ENCODE peak calls at places on chromosome 6, in nine cellular contexts. F is prostate gland, L is endothelial cell of umbilical vein, U is IMR-90, A is transverse colon, B is right lobe of liver, J is HCT116, C is stomach, Y is H1. T is an unnamed sample.

GRCh38 chr6:168345266-168345665 is 25.7 kb upstream of the DACT2 start:
- DNase-seq in F (no peak), J (no peak), C (no peak), A (no peak), Y (no peak), U (no peak), L (no peak), B (no peak), T (no peak)

GRCh38 chr6:143333749-143334520 is 116.6 kb downstream of the ADAT2 start:
- DNase-seq in F (no peak), U (no peak), A (no peak), L (no peak), B (no peak), J (no peak), C (no peak), Y (no peak), T (no peak)

GRCh38 chr6:14818422-14818884 is 427.4 kb upstream of the JARID2 start:
- DNase-seq in U (no peak), L (no peak), A (peak), F (no peak), J (no peak), Y (no peak), C (peak), B (peak), T (no peak)

GRCh38 chr6:140059947-140060346 is 685.5 kb upstream of the CITED2 start:
- DNase-seq in L (no peak), J (no peak), B (no peak), U (peak), F (no peak), C (no peak), A (no peak), Y (no peak), T (no peak)

GRCh38 chr6:79134699-79135474 is 56.8 kb upstream of the PHIP start:
- DNase-seq in J (no peak), C (no peak), F (no peak), L (no peak), U (no peak), B (no peak), A (no peak), Y (no peak), T (no peak)

GRCh38 chr6:151437401-151437800 is 14.5 kb downstream of the RMND1 start:
- DNase-seq in Y (no peak), L (peak), B (no peak), U (peak), C (no peak), A (no peak), F (no peak), J (no peak), T (no peak)

GRCh38 chr6:31888281-31889258 is 8.9 kb downstream of the EHMT2 start:
- DNase-seq in J (no peak), C (peak), F (no peak), L (no peak), A (peak), Y (peak), B (no peak), U (no peak), T (no peak)

GRCh38 chr6:1378224-1379025 is 11.0 kb upstream of the FOXF2 start:
- DNase-seq in F (no peak), L (no peak), J (no peak), Y (no peak), B (no peak), U (no peak), A (no peak), C (no peak), T (no peak)

GRCh38 chr6:28165566-28165965 is 23.9 kb downstream of the ZKSCAN8 start:
- DNase-seq in B (no peak), J (no peak), F (no peak), A (no peak), L (no peak), Y (no peak), U (no peak), C (no peak), T (no peak)

GRCh38 chr6:168909288-168909687 is 344.4 kb downstream of the THBS2 start:
- DNase-seq in Y (no peak), U (no peak), J (no peak), B (no peak), F (no peak), A (no peak), C (no peak), L (no peak), T (peak)

GRCh38 chr6:27297857-27298730 is 14.0 kb downstream of the POM121L2 start:
- DNase-seq in U (peak), J (peak), B (no peak), Y (peak), L (peak), F (no peak), C (no peak), A (no peak), T (no peak)

GRCh38 chr6:1075444-1075843 is 236.5 kb upstream of the FOXQ1 start:
- DNase-seq in J (no peak), C (no peak), L (no peak), F (no peak), B (no peak), Y (no peak), U (peak), A (no peak), T (no peak)

GRCh38 chr6:35085359-35086281 is 55.5 kb downstream of the TCP11 start:
- DNase-seq in A (no peak), J (no peak), L (no peak), C (no peak), U (no peak), Y (no peak), B (no peak), F (no peak), T (peak)

GRCh38 chr6:149939909-149940672 is 1.7 kb upstream of the ULBP2 start:
- DNase-seq in C (no peak), Y (no peak), L (no peak), J (no peak), F (no peak), A (no peak), B (no peak), U (no peak), T (peak)

GRCh38 chr6:131636880-131637792 is at the start of gene ENPP3:
- DNase-seq in A (no peak), Y (no peak), B (no peak), F (no peak), U (peak), C (no peak), L (no peak), J (no peak), T (no peak)

GRCh38 chr6:24872769-24873168 is 63.0 kb downstream of the RIPOR2 start:
- DNase-seq in Y (no peak), A (no peak), C (no peak), B (no peak), F (no peak), L (no peak), U (no peak), J (no peak), T (no peak)

GRCh38 chr6:30678964-30679726 is 6.3 kb upstream of the DHX16 start:
- DNase-seq in B (peak), U (peak), Y (peak), A (peak), C (peak), F (peak), L (peak), J (no peak), T (peak)

GRCh38 chr6:142744836-142745235 is 200.1 kb downstream of the HIVEP2 start:
- DNase-seq in Y (no peak), F (no peak), B (no peak), J (no peak), L (no peak), A (no peak), U (peak), C (no peak), T (no peak)

GRCh38 chr6:159505140-159505922 is 187.7 kb downstream of the SOD2 start:
- DNase-seq in L (no peak), B (no peak), C (no peak), J (no peak), F (no peak), U (no peak), A (no peak), Y (no peak), T (no peak)

GRCh38 chr6:43174263-43175112 is 3.4 kb downstream of the SRF start:
- DNase-seq in A (peak), Y (peak), J (peak), U (peak), B (peak), F (peak), C (peak), L (peak), T (peak)
- TF ChIP-seq POLR2A in A (peak), Y (peak), J (no peak), U (peak), B (peak), F (peak), C (no peak), L (peak), T (no peak)

DNA sequence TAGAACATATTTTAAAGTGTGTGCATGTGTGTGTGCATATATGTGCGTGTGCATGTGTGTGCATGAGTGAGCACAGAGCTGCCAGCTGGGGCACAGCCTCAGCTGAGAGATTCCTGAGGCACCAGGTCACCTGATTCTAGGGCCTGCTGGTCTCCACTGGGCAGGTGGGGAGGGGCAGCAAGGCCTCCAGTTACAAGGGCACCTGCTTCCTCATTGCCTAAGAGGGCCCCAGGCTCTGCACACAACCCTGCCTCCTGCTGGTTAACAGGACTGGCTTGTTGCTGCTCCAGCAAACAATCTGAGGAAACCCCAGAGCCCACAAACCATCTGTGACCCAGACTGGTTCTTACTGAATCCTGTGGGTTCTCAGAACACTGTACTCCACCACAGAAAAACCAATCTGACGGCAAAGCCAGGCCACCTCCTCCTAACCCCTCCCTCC is 22.9 kb upstream of the UBE2J1 start:
- DNase-seq in U (no peak), J (no peak), Y (peak), C (peak), F (peak), B (peak), L (no peak), A (peak), T (peak)
- TF ChIP-seq CTCF in U (no peak), J (peak), Y (peak), C (no peak), F (no peak), B (peak), L (no peak), A (no peak), T (no peak)

GRCh38 chr6:15915508-15916178 is 213.2 kb upstream of the MYLIP start:
- DNase-seq in L (no peak), F (no peak), B (no peak), A (no peak), C (peak), Y (no peak), J (no peak), U (no peak), T (no peak)
- TF ChIP-seq POLR2A in L (no peak), F (no peak), B (no peak), A (no peak), C (no peak), Y (no peak), J (no peak), U (no peak), T (no peak)

DNA sequence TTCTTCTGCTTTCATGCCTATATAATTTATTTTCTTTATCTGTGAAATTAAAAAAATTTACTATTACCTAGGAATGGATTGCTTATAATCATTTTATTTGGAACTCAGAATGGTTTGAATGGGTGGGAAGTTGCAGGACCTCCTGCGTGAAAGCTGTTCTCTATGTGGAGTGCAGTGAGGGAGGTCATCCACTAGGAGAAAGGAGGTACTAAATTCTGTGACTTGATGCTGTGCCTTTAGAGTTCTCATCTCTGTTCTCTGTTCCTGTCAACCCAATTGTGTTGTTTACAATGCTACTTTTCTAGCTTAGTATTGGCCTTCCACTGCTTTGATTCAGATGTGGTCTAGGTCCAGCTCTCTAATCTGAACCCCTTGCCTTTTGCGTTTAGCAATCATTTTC is 65.0 kb upstream of the HIVEP1 start:
- DNase-seq in U (no peak), C (no peak), A (no peak), L (no peak), J (no peak), F (no peak), Y (no peak), B (no peak), T (no peak)
- TF ChIP-seq CTCF in U (no peak), C (no peak), A (no peak), L (no peak), J (peak), F (no peak), Y (no peak), B (no peak), T (no peak)

GRCh38 chr6:7723554-7723953 is 2.3 kb upstream of the BMP6 start:
- DNase-seq in J (no peak), A (no peak), L (no peak), U (no peak), C (no peak), Y (no peak), F (no peak), B (no peak), T (no peak)
- TF ChIP-seq POLR2A in J (no peak), A (no peak), L (no peak), U (no peak), C (no peak), Y (no peak), F (no peak), B (no peak), T (no peak)

GRCh38 chr6:74871757-74872156 is 334.1 kb downstream of the COL12A1 start:
- DNase-seq in U (peak), C (no peak), B (no peak), A (no peak), Y (no peak), J (no peak), F (no peak), L (no peak), T (no peak)

GRCh38 chr6:74867286-74867685 is 338.6 kb downstream of the COL12A1 start:
- DNase-seq in F (no peak), A (no peak), U (no peak), Y (no peak), J (no peak), C (no peak), B (no peak), L (no peak), T (no peak)

GRCh38 chr6:74872754-74873446 is 333.0 kb downstream of the COL12A1 start:
- DNase-seq in F (no peak), J (no peak), C (no peak), U (no peak), L (peak), A (no peak), Y (no peak), B (no peak), T (no peak)

GRCh38 chr6:74873911-74874310 is 331.9 kb downstream of the COL12A1 start:
- DNase-seq in B (no peak), F (no peak), J (no peak), U (peak), Y (no peak), A (no peak), L (no peak), C (no peak), T (no peak)

DNA sequence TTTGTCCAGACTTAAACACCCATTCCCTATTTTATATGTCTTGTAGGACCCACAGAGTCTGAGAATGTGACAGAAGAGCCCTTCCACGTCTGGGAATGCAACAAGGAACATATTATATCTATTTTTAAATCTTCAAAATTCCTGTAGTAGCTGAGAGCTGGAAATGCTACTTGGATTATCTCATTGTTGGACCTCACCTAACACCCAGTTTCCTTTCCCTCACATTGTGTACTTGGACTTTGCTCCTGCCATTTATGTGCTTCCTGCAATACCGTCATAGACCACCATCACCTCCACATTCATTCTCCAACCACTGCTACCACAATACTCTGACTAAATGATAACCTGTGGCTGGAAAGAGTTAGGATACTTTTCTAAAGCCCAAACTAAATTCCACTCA is 335.4 kb downstream of the COL12A1 start:
- DNase-seq in U (no peak), A (peak), F (no peak), C (no peak), Y (no peak), B (no peak), L (no peak), J (peak), T (no peak)
- TF ChIP-seq CTCF in U (no peak), A (peak), F (no peak), C (no peak), Y (no peak), B (no peak), L (no peak), J (peak), T (no peak)

GRCh38 chr6:42787018-42787611 is 5.3 kb downstream of the BICRAL start:
- DNase-seq in F (no peak), J (no peak), A (no peak), L (no peak), Y (no peak), B (no peak), U (no peak), C (no peak), T (no peak)
- TF ChIP-seq POLR2A in F (no peak), J (no peak), A (no peak), L (no peak), Y (no peak), B (no peak), U (no peak), C (no peak), T (no peak)

DNA sequence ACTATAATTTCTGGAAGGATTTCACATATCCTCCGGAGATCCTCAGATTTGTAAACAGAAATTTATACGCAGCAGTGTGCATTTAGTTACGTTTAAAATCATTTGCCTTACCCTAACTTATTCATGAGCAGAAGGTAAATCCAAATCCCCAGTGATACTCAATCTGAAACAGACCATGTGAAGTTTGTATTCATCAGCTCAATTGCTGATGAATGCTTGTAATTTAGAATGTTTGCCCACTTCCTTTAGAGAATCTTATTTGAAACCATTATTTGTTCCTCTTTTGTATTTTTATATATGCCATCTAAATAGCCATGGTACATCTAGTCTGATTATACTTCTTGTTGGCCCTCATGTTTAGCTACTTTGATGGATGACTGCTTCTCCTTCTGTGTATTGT is 15.4 kb downstream of the TAAR1 start:
- DNase-seq in C (no peak), Y (no peak), J (no peak), B (no peak), L (no peak), A (no peak), F (no peak), U (no peak), T (no peak)
- TF ChIP-seq CTCF in C (no peak), Y (no peak), J (no peak), B (no peak), L (no peak), A (no peak), F (no peak), U (no peak), T (no peak)

GRCh38 chr6:161199845-161200244 is 74.0 kb downstream of the AGPAT4 start:
- DNase-seq in J (no peak), U (no peak), F (no peak), B (no peak), Y (no peak), L (no peak), A (no peak), C (no peak), T (no peak)

GRCh38 chr6:161210857-161211256 is 63.0 kb downstream of the AGPAT4 start:
- DNase-seq in Y (no peak), F (no peak), U (no peak), L (no peak), C (no peak), B (no peak), J (no peak), A (no peak), T (no peak)

GRCh38 chr6:161200610-161201201 is 73.2 kb downstream of the AGPAT4 start:
- DNase-seq in A (no peak), L (no peak), B (no peak), U (no peak), C (no peak), F (no peak), Y (no peak), J (no peak), T (no peak)

GRCh38 chr6:161204866-161205557 is 68.8 kb downstream of the AGPAT4 start:
- DNase-seq in F (no peak), U (no peak), B (no peak), L (no peak), J (no peak), A (no peak), Y (no peak), C (no peak), T (no peak)
- TF ChIP-seq POLR2A in F (no peak), U (no peak), B (no peak), L (no peak), J (no peak), A (no peak), Y (no peak), C (no peak), T (no peak)